ENCODE peak calls at places on chromosomes 11 and 22, in six cellular contexts. Z is A549, I is fibroblast of villous mesenchyme, Y is cardiac muscle cell, P is fibroblast of pulmonary artery, U is left lung. H is an unnamed sample.

GRCh38 chr22:48188211-48188845 is 1425.9 kb downstream of the TBC1D22A start:
- DNase-seq in Z (peak; percentile 36), I (no peak), Y (no peak), P (no peak), U (peak; percentile 25), H (no peak)

GRCh38 chr11:15278129-15278528 is 163.4 kb downstream of the INSC start:
- DNase-seq in Z (no peak), I (no peak), Y (no peak), P (peak; percentile 6), U (no peak), H (peak; percentile 4)

GRCh38 chr11:125364085-125364822 is 131.8 kb downstream of the FEZ1 start:
- DNase-seq in Z (no peak), I (peak; percentile 28), Y (no peak), P (peak; percentile 34), U (no peak), H (peak; percentile 29)

GRCh38 chr22:44738347-44738715 is 14.0 kb upstream of the ARHGAP8 start:
- DNase-seq in Z (no peak), I (peak; percentile 44), Y (no peak), P (no peak), U (peak; percentile 82), H (no peak)

GRCh38 chr11:93567406-93567819 is 24.2 kb upstream of the SMCO4 start:
- DNase-seq in Z (no peak), I (no peak), Y (no peak), P (peak; percentile 3), U (no peak), H (peak; percentile 50)

GRCh38 chr11:73972620-73973449 is 9.8 kb downstream of the UCP2 start:
- DNase-seq in Z (no peak), I (no peak), Y (no peak), P (no peak), U (no peak), H (no peak)

GRCh38 chr22:25406510-25407210 is 157.8 kb upstream of the GRK3 start:
- DNase-seq in Z (no peak), I (no peak), Y (no peak), P (no peak), U (peak; percentile 83), H (no peak)

GRCh38 chr22:44168206-44168605 is 12.5 kb upstream of the PARVG start:
- DNase-seq in Z (no peak), I (no peak), Y (no peak), P (no peak), U (no peak), H (no peak)

GRCh38 chr22:43208703-43209522 is 22.0 kb upstream of the TTLL12 start:
- DNase-seq in Z (no peak), I (no peak), Y (no peak), P (no peak), U (peak; percentile 61), H (no peak)

GRCh38 chr11:119673389-119674336 is 55.3 kb downstream of the NECTIN1 start:
- DNase-seq in Z (no peak), I (no peak), Y (no peak), P (no peak), U (peak; percentile 74), H (no peak)

GRCh38 chr11:81345609-81346008 is 1388.1 kb downstream of the FAM181B start:
- DNase-seq in Z (no peak), I (no peak), Y (no peak), P (no peak), U (no peak), H (no peak)

GRCh38 chr11:94774345-94774744 is 6.2 kb downstream of the AMOTL1 start:
- DNase-seq in Z (no peak), I (peak; percentile 44), Y (no peak), P (no peak), U (no peak), H (no peak)

GRCh38 chr11:96191752-96192151 is 151.2 kb downstream of the MAML2 start:
- DNase-seq in Z (no peak), I (no peak), Y (no peak), P (peak; percentile 76), U (no peak), H (no peak)

GRCh38 chr22:50150161-50151129 is 20.1 kb upstream of the PANX2 start:
- DNase-seq in Z (no peak), I (no peak), Y (no peak), P (no peak), U (no peak), H (no peak)

GRCh38 chr11:64229090-64229958 is 1.0 kb upstream of the DNAJC4 start:
- DNase-seq in Z (no peak), I (no peak), Y (no peak), P (no peak), U (peak; percentile 76), H (no peak)

GRCh38 chr11:64226507-64227051 is 505 bp downstream of the NUDT22 start:
- DNase-seq in Z (no peak), I (no peak), Y (no peak), P (no peak), U (peak; percentile 88), H (no peak)

GRCh38 chr11:64225608-64226506 is at the start of the genes NUDT22 and TRPT1:
- DNase-seq in Z (peak; percentile 90), I (peak; percentile 80), Y (peak; percentile 91), P (peak; percentile 69), U (peak; percentile 95), H (peak; percentile 65)

GRCh38 chr11:64229959-64230208 is 464 bp upstream of the DNAJC4 start:
- DNase-seq in Z (no peak), I (no peak), Y (no peak), P (no peak), U (no peak), H (no peak)

GRCh38 chr11:64227405-64227956 is 1.4 kb downstream of the NUDT22 start:
- DNase-seq in Z (no peak), I (no peak), Y (no peak), P (no peak), U (peak; percentile 50), H (no peak)
- H3K4me3 ChIP-seq in Z (peak overlapping the region; percentile 97), I (peak overlapping the region; percentile 90), Y (no peak overlapping the region), P (peak overlapping the region; percentile 79), U (peak overlapping the region; percentile 72), H (peak overlapping the region; percentile 89)

GRCh38 chr11:34448223-34448994 is 9.7 kb downstream of the CAT start:
- DNase-seq in Z (no peak), I (no peak), Y (no peak), P (no peak), U (no peak), H (no peak)

GRCh38 chr11:34447044-34447443 is 8.3 kb downstream of the CAT start:
- DNase-seq in Z (no peak), I (no peak), Y (peak; percentile 19), P (no peak), U (no peak), H (no peak)

GRCh38 chr11:34454308-34455032 is 15.7 kb downstream of the CAT start:
- DNase-seq in Z (no peak), I (no peak), Y (no peak), P (no peak), U (no peak), H (no peak)

GRCh38 chr11:34449013-34449412 is 10.3 kb downstream of the CAT start:
- DNase-seq in Z (no peak), I (no peak), Y (no peak), P (no peak), U (no peak), H (no peak)

DNA sequence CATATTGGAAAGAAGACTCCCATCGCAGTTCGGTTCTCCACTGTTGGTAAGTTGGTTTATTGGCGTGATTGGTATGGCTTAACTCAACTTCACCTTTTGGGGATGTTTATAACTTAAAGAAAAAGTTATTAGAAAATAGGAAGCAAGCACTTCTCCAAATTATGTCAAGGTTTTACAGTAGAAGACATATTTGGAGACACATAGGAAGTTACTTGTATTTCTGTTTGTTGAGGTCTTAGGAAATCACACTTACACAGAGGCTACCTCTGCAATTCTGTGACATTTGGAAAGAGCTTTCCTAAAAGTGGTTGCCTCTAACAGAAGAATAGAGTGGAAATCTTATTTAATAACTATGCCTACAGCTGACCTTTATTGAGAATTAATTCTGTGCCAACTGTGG is 12.3 kb downstream of the CAT start:
- DNase-seq in Z (no peak), I (no peak), Y (no peak), P (no peak), U (no peak), H (no peak)
- TF ChIP-seq CTCF in Z (no peak), I (no peak), Y (no peak), P (no peak), U (no peak), H (no peak)

GRCh38 chr11:11416917-11417316 is 63.9 kb upstream of the CSNK2A3 start:
- DNase-seq in Z (peak; percentile 33), I (peak; percentile 48), Y (no peak), P (peak; percentile 38), U (no peak), H (peak; percentile 77)
- H3K4me3 ChIP-seq in Z (no peak overlapping the region), I (no peak overlapping the region), Y (no peak overlapping the region), P (no peak overlapping the region), U (no peak overlapping the region), H (no peak overlapping the region)

GRCh38 chr11:120940297-120940847 is 83.5 kb upstream of the TBCEL start:
- DNase-seq in Z (no peak), I (no peak), Y (no peak), P (no peak), U (no peak), H (no peak)

GRCh38 chr11:120950880-120951279 is 73.0 kb upstream of the TBCEL start:
- DNase-seq in Z (no peak), I (no peak), Y (no peak), P (no peak), U (no peak), H (no peak)

GRCh38 chr11:120942701-120943100 is 81.2 kb upstream of the TBCEL start:
- DNase-seq in Z (no peak), I (no peak), Y (no peak), P (no peak), U (no peak), H (no peak)

GRCh38 chr11:120941000-120941399 is 82.9 kb upstream of the TBCEL start:
- DNase-seq in Z (no peak), I (no peak), Y (no peak), P (no peak), U (no peak), H (no peak)

GRCh38 chr11:120945042-120945441 is 78.9 kb upstream of the TBCEL start:
- DNase-seq in Z (no peak), I (no peak), Y (no peak), P (no peak), U (no peak), H (no peak)
- TF ChIP-seq CTCF in Z (no peak), I (peak; percentile 28), Y (no peak), P (peak; percentile 19), U (no peak), H (no peak)

H was measured in AG10803.